ENCODE peak calls at places on chromosomes 13 and 19, in nine cellular contexts. P is NB4, Y is SK-N-SH, K is endothelial cell, C is AG04449, W is RWPE1, N is psoas muscle, M is GM13977, J is AG09319. Q is an unnamed sample.

GRCh38 chr13:20525144-20525600 is 485 bp downstream of the CRYL1 start:
- DNase-seq in M (no peak), K (no peak), Y (no peak), J (no peak), C (no peak), N (peak; percentile 34), P (no peak), W (no peak), Q (peak; percentile 33)

GRCh38 chr13:60112771-60113170 is 51.0 kb downstream of the DIAPH3 start:
- DNase-seq in W (no peak), N (no peak), J (no peak), P (no peak), C (peak; percentile 4), Y (no peak), K (no peak), M (no peak), Q (no peak)

GRCh38 chr19:12611361-12611699 is 610 bp downstream of the ZNF791 start:
- DNase-seq in P (no peak), K (peak; percentile 74), W (peak; percentile 78), N (peak; percentile 77), C (no peak), Y (peak; percentile 81), M (no peak), J (peak; percentile 54), Q (peak; percentile 33)

GRCh38 chr19:15195987-15196682 is 4.7 kb downstream of the NOTCH3 start:
- DNase-seq in C (no peak), W (peak; percentile 89), K (no peak), N (no peak), J (no peak), Y (no peak), M (no peak), P (no peak), Q (no peak)

GRCh38 chr19:30227661-30228112 is 144.5 kb upstream of the ZNF536 start:
- DNase-seq in W (peak; percentile 52), Y (peak; percentile 87), K (peak; percentile 89), J (no peak), C (no peak), P (peak; percentile 58), N (peak; percentile 56), M (peak; percentile 91), Q (peak; percentile 92)

GRCh38 chr13:91185294-91185863 is 162.1 kb upstream of the MIR17HG start:
- DNase-seq in K (no peak), N (no peak), C (no peak), M (no peak), P (peak; percentile 23), W (peak; percentile 8), Y (peak; percentile 39), J (no peak), Q (no peak)

GRCh38 chr13:102038787-102039186 is 363.1 kb downstream of the FGF14 start:
- DNase-seq in J (no peak), N (no peak), Y (no peak), C (no peak), W (no peak), M (no peak), P (no peak), K (no peak), Q (no peak)

GRCh38 chr19:39825531-39826076 is 8.4 kb downstream of the DYRK1B start:
- DNase-seq in M (no peak), N (no peak), J (no peak), C (no peak), Y (no peak), K (no peak), P (no peak), W (no peak), Q (no peak)

GRCh38 chr13:111939285-111940278 is 127.4 kb upstream of the SOX1 start:
- DNase-seq in N (no peak), C (no peak), W (no peak), J (no peak), Y (no peak), P (no peak), K (no peak), M (no peak), Q (no peak)

GRCh38 chr13:109708014-109708617 is 78.3 kb downstream of the IRS2 start:
- DNase-seq in Y (no peak), C (no peak), N (no peak), P (peak; percentile 44), M (no peak), W (no peak), J (no peak), K (no peak), Q (no peak)

GRCh38 chr13:73676550-73677040 is 457.6 kb downstream of the KLF12 start:
- DNase-seq in K (no peak), Y (no peak), N (no peak), C (no peak), J (no peak), M (no peak), W (no peak), P (no peak), Q (no peak)

GRCh38 chr19:49333426-49334288 is 1.5 kb upstream of the CD37 start:
- DNase-seq in N (no peak), K (no peak), J (no peak), Y (no peak), C (no peak), W (no peak), M (peak; percentile 69), P (peak; percentile 19), Q (peak; percentile 73)

GRCh38 chr19:55146078-55146647 is 2.8 kb downstream of the TNNT1 start:
- DNase-seq in J (no peak), M (peak; percentile 76), C (no peak), N (no peak), W (peak; percentile 73), P (peak; percentile 43), Y (peak; percentile 76), K (no peak), Q (peak; percentile 74)

GRCh38 chr13:107450931-107451330 is 764.4 kb downstream of the LIG4 start:
- DNase-seq in N (peak; percentile 28), Y (no peak), W (peak; percentile 18), P (peak; percentile 9), J (peak; percentile 83), K (no peak), C (no peak), M (no peak), Q (no peak)

GRCh38 chr19:11140896-11141295 is 14.7 kb downstream of the SPC24 start:
- DNase-seq in Y (no peak), K (no peak), P (no peak), M (no peak), N (no peak), W (no peak), C (no peak), J (no peak), Q (no peak)

GRCh38 chr19:11141937-11142527 is 13.6 kb downstream of the SPC24 start:
- DNase-seq in C (no peak), K (no peak), M (no peak), J (no peak), P (no peak), N (no peak), Y (no peak), W (no peak), Q (no peak)

GRCh38 chr19:11138659-11139526 is 16.7 kb downstream of the SPC24 start:
- DNase-seq in M (no peak), J (no peak), W (peak; percentile 55), K (peak; percentile 47), N (peak; percentile 87), P (peak; percentile 81), C (peak; percentile 36), Y (peak; percentile 61), Q (no peak)

GRCh38 chr19:11145147-11145924 is 10.2 kb downstream of the SPC24 start:
- DNase-seq in W (no peak), M (no peak), P (no peak), Y (no peak), J (no peak), K (no peak), N (no peak), C (no peak), Q (no peak)

DNA sequence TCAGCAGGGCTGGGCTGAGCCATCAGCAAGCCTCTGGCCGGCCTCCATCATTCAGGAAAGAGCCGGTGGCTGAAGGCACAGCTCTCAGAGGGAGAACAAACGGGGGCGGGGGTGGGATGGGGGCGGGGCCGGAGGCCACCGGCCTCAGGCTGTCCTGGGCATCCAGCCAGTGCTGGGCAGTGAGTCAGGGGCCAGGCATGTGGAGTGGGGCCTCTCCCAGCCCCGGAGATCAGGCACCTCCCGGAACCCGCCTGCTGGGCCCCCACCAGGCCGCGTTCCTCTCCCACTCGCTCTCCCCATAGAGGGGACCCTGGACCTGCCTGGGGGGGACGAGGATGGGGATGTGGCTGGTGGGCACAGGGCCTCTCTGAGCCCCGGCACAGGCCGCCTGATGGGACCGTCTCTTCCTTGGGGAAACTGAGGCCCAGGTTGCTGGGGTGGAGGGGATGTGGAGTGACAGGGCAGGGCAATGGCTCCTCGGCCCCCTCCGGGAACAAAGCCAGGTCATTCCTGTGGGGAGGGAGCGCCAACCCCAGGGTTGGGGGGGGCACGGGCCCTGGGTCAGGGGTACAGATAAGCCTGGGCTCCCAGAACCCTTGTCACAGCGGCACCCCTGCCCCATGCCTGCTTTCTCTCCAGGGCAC is 12.9 kb downstream of the SPC24 start:
- DNase-seq in W (peak; percentile 91), Y (peak; percentile 89), K (peak; percentile 71), N (peak; percentile 93), J (peak; percentile 90), M (no peak), P (no peak), C (peak; percentile 59), Q (no peak)
- TF ChIP-seq CTCF in W (no peak), Y (no peak), K (no peak), N (no peak), J (no peak), M (no peak), P (no peak), C (no peak), Q (no peak)

DNA sequence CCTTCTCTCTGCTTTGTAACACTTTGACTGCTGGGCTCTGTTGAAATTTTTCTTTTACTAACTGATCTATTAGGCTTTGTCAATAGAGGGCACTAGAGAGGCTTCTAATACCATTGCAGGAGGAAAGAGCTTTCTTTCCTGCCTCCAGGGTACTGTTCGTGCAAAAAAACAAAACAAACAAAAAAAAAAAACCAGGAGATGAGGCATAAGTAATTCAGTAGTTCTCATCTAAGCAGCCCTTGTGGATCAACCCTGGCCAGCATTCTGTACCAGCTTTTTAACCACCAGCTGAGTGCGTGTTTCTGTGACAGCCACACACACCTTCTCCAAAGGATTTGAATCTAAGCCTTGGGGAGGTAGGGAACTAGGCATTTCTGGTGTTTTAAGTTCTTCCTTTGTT is 1707.6 kb upstream of the SLC10A2 start:
- DNase-seq in P (peak; percentile 72), N (no peak), Y (peak; percentile 11), W (peak; percentile 22), K (peak; percentile 5), M (peak; percentile 16), C (peak; percentile 9), J (no peak), Q (peak; percentile 15)
- TF ChIP-seq CTCF in P (peak; percentile 69), N (peak; percentile 36), Y (peak; percentile 68), W (peak; percentile 66), K (peak; percentile 51), M (peak; percentile 62), C (peak; percentile 54), J (peak; percentile 22), Q (peak; percentile 18)

DNA sequence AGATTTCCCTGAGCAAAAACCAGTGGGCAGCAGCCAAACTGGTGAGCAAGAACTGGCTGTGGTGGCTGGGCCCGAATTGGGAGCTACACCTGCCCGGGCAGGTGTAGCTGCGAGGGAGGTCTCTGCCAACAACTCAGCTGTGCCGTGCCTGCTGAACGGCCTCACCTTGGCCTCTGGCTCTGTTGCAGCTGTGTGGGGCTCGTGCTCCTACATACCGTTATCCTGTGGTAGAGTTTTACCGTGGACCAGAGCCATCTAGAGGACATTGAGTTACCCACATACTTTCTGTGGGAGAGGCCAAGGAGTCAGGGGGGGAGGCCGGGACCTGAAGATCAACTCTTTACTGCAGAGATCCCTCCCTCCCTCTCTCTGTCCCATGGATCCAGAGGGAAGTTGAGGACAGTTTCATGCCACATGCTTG is 113.2 kb downstream of the TM9SF2 start:
- DNase-seq in C (no peak), N (no peak), W (peak; percentile 77), P (peak; percentile 70), J (no peak), M (peak; percentile 50), Y (peak; percentile 32), K (no peak), Q (peak; percentile 63)
- TF ChIP-seq CTCF in C (no peak), N (no peak), W (peak; percentile 35), P (peak; percentile 57), J (no peak), M (peak; percentile 59), Y (no peak), K (no peak), Q (peak; percentile 30)

GRCh38 chr13:92622905-92623304 is 603.7 kb upstream of the GPC6 start:
- DNase-seq in M (no peak), Y (no peak), K (no peak), N (no peak), W (no peak), C (no peak), J (no peak), P (no peak), Q (no peak)
- TF ChIP-seq CTCF in M (no peak), Y (no peak), K (no peak), N (no peak), W (no peak), C (no peak), J (no peak), P (no peak), Q (no peak)